ENCODE peak calls at places on chromosomes 3 and 15, in five cellular contexts. M is GM12864, L is HCT116, V is colonic mucosa, P is neural crest cell. Q is an unnamed sample.

GRCh38 chr3:162354343-162354742 is 857.7 kb downstream of the OTOL1 start:
- DNase-seq in M (no peak), P (no peak), V (no peak), L (no peak), Q (no peak)

GRCh38 chr15:42737529-42738328 is 801 bp upstream of the CDAN1 start:
- DNase-seq in M (no peak), L (peak; percentile 36), V (peak; percentile 64), P (no peak), Q (no peak)

GRCh38 chr3:182405752-182406151 is 387.6 kb upstream of the ATP11B start:
- DNase-seq in V (no peak), P (no peak), L (no peak), M (no peak), Q (no peak)

GRCh38 chr15:78304487-78305413 is 5.3 kb upstream of the SKIC8 start:
- DNase-seq in L (no peak), P (no peak), M (no peak), V (no peak), Q (no peak)

GRCh38 chr15:77410701-77411613 is 8.9 kb downstream of the PEAK1 start:
- DNase-seq in V (no peak), P (no peak), L (no peak), M (no peak), Q (no peak)

GRCh38 chr3:176939022-176939817 is 258.1 kb downstream of the TBL1XR1 start:
- DNase-seq in M (peak; percentile 33), L (peak; percentile 67), P (peak; percentile 48), V (peak; percentile 37), Q (peak; percentile 59)

GRCh38 chr3:168117853-168118313 is 22.2 kb upstream of the GOLIM4 start:
- DNase-seq in P (no peak), V (no peak), M (no peak), L (no peak), Q (no peak)

GRCh38 chr3:8660781-8661180 is 16.2 kb upstream of the SSUH2 start:
- DNase-seq in M (no peak), V (no peak), L (no peak), P (no peak), Q (no peak)

GRCh38 chr3:188197388-188197847 is 43.5 kb downstream of the LPP start:
- DNase-seq in L (no peak), V (no peak), M (no peak), P (peak; percentile 12), Q (peak; percentile 13)

GRCh38 chr3:120568624-120569023 is 27.5 kb upstream of the NDUFB4 start:
- DNase-seq in P (no peak), L (no peak), V (no peak), M (no peak), Q (no peak)

GRCh38 chr3:61858054-61858453 is 296.7 kb downstream of the PTPRG start:
- DNase-seq in V (no peak), M (no peak), L (peak; percentile 7), P (no peak), Q (no peak)
- TF ChIP-seq CTCF in V (peak; percentile 34), M (no peak), L (no peak), P (peak; percentile 57), Q (peak; percentile 22)

GRCh38 chr3:131193671-131194291 is 167.1 kb downstream of the NEK11 start:
- DNase-seq in M (no peak), P (no peak), L (no peak), V (no peak), Q (no peak)
- TF ChIP-seq CTCF in M (no peak), P (peak; percentile 36), L (no peak), V (no peak), Q (no peak)

GRCh38 chr3:46092704-46093085 is 65.4 kb upstream of the XCR1 start:
- DNase-seq in L (no peak), V (no peak), P (no peak), M (peak; percentile 78), Q (peak; percentile 25)
- TF ChIP-seq CTCF in L (no peak), V (no peak), P (no peak), M (no peak), Q (no peak)

DNA sequence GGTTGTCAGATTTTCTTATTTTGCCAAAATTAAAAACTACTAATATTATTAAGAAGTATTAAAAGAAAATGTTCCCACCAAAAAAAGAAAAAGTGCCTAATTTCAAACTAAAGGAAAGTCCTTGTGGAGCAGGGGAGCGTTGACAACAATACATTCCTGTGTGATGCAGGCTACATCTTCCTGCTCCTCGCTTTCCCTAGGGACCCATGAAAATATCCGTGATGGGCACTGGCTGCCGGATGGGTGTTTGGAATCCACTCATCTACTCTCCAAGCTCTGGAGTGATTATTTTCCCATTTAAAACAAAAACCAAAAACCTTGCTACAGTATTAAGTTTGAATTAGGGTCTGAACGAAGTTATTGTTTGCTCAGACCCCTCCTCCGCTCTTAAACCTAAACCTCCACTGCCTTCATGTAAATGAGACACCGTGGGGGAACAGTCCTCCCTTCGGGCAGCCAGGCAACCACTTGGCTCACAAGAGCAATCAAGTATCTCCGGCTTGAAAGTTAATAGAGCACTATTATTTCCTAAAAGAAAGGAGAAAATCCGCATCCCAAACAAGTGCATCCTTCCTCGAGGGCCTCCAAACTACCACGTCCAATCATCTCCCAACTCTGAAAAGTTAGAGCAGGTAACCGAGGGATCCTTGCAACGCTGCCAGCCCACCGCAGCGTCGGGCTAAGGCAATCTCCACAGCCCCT is 1.5 kb downstream of the ITGB5 start:
- DNase-seq in V (no peak), P (no peak), M (no peak), L (no peak), Q (no peak)
- TF ChIP-seq CTCF in V (no peak), P (no peak), M (no peak), L (no peak), Q (no peak)

DNA sequence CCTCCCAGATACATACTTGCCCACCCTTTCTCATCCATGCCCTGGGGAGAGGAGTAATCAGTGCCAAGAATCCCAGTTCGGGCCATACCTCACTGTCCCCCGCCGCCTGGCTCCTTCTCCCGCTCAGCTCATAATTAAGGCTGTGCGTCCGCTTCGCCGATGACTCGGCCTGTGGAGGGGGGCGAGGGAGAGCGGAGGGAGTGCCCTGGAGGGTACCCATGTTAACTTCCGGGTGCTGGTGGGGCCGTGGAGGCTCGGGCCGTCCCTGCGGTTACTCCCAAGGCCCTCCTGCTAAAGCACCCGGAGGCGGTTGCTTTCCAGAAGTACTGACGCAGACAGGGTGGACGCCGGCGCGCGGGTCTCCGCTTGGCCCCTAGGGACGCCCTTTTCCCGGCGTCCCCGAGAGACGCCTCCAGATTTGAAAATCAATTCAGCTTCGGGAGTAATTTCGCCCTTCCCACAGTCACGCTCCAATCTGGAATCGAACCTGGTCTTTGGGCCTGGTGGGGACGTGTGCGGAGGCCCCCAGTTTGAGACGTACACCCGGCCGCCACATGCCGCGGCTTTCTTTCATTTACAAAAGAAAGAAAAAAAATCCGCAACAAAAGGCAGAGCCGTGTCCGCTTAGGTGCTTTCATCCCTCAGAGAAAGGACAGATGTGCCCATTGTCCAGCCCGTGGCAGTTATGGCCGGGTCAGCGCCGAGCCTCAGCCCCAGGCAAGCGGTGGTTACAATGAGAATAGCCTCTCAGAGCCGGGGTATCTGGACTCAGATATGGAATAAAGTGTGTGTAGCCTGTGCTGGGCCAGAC is 1.0 kb upstream of the ONECUT1 start:
- DNase-seq in V (no peak), L (no peak), M (no peak), P (peak; percentile 58), Q (no peak)
- TF ChIP-seq CTCF in V (no peak), L (no peak), M (peak; percentile 10), P (peak; percentile 58), Q (no peak)

GRCh38 chr3:33377489-33377888 is 62.7 kb downstream of the UBP1 start:
- DNase-seq in M (no peak), V (no peak), L (no peak), P (no peak), Q (no peak)
- TF ChIP-seq CTCF in M (no peak), V (no peak), L (no peak), P (no peak), Q (no peak)

GRCh38 chr3:149751551-149751950 is 738 bp downstream of the COMMD2 start:
- DNase-seq in M (no peak), V (peak; percentile 17), L (no peak), P (no peak), Q (no peak)

GRCh38 chr3:149753717-149754116 is 1.4 kb upstream of the COMMD2 start:
- DNase-seq in L (no peak), P (no peak), V (no peak), M (no peak), Q (no peak)

GRCh38 chr3:149752051-149752787 is at the start of gene COMMD2:
- DNase-seq in M (peak; percentile 89), P (peak; percentile 63), V (peak; percentile 73), L (peak; percentile 97), Q (peak; percentile 81)

DNA sequence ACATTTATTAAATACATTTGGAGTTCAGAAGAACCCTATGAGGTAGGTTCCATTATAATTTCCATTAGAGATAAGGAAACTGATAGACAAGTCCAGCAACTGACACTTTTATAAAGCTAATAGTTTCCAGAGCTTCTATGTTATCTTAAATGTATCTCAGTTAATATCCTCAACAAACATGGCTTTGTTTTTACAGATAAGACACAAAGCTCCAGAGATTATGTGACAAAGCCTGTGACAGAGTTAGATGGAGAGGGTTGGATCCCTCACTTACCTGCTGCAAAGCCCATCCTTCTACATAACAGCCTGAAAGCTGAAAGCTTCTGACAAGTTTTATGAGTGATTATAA is 473 bp upstream of the COMMD2 start:
- DNase-seq in P (no peak), V (no peak), L (no peak), M (no peak), Q (peak; percentile 5)
- TF ChIP-seq CTCF in P (no peak), V (no peak), L (no peak), M (no peak), Q (no peak)

GRCh38 chr3:46993986-46994385 is 14.5 kb downstream of the NBEAL2 start:
- DNase-seq in M (no peak), L (no peak), P (no peak), V (no peak), Q (no peak)

GRCh38 chr3:46991406-46992165 is 12.1 kb downstream of the NBEAL2 start:
- DNase-seq in M (no peak), P (no peak), V (no peak), L (no peak), Q (no peak)

GRCh38 chr3:46992231-46992630 is 12.8 kb downstream of the NBEAL2 start:
- DNase-seq in P (no peak), L (no peak), V (no peak), M (no peak), Q (no peak)

GRCh38 chr3:46994801-46995731 is 15.6 kb downstream of the NBEAL2 start:
- DNase-seq in L (no peak), P (no peak), M (no peak), V (no peak), Q (no peak)

DNA sequence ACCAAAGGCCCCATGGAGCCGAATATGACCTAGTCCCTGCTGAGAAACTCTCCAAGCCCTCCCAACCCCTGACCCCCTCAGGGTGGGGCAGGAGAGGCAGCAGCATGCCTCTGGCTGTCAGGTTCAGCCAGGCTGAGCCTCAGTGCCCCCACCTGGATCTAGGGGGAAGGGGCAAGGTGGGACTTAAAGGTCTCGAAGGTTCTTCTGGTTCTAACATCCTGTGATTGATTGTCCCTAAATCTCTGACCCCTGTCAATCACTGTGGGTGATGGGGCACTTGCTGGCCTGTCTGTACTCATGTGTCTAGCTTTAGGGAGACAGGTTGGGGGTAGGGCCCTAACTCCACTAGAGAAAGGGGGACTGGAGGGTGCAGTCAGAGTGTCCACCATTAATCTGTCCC is 13.8 kb downstream of the NBEAL2 start:
- DNase-seq in L (no peak), P (no peak), M (no peak), V (no peak), Q (no peak)
- TF ChIP-seq CTCF in L (no peak), P (no peak), M (no peak), V (no peak), Q (no peak)